ENCODE peak calls at places on chromosome 3, in eight cellular contexts. K is PC-3, B is hepatocyte, G is OCI-LY7, D is MM.1S, M is HCT116, F is neural progenitor cell, U is GM23338. E is an unnamed sample.

GRCh38 chr3:50542177-50543034 is 25.1 kb downstream of the C3orf18 start:
- DNase-seq in F (peak; percentile 77), G (peak; percentile 56), B (peak; percentile 84), M (peak; percentile 41), K (peak; percentile 88), D (peak; percentile 28), U (peak; percentile 88), E (peak; percentile 66)

GRCh38 chr3:138507524-138507923 is 73.1 kb downstream of the ESYT3 start:
- DNase-seq in U (no peak), B (no peak), F (no peak), K (no peak), G (no peak), M (no peak), D (no peak), E (no peak)

GRCh38 chr3:85560088-85560790 is 601.5 kb downstream of the CADM2 start:
- DNase-seq in B (no peak), G (no peak), D (no peak), F (no peak), M (no peak), U (no peak), K (peak; percentile 87), E (peak; percentile 7)

GRCh38 chr3:32113566-32113965 is 7.1 kb downstream of the GPD1L start:
- DNase-seq in F (no peak), K (no peak), B (no peak), D (no peak), U (no peak), G (no peak), M (no peak), E (no peak)

GRCh38 chr3:136193273-136194043 is 2.7 kb downstream of the MSL2 start:
- DNase-seq in B (no peak), G (peak; percentile 35), U (no peak), M (no peak), K (peak; percentile 22), F (no peak), D (peak; percentile 34), E (peak; percentile 38)

GRCh38 chr3:95302044-95302443 is 1239.2 kb downstream of the NSUN3 start:
- DNase-seq in U (no peak), M (no peak), D (no peak), K (peak; percentile 58), B (peak; percentile 51), F (no peak), G (no peak), E (peak; percentile 0)

GRCh38 chr3:18234717-18235335 is 190.3 kb downstream of the SATB1 start:
- DNase-seq in F (no peak), U (peak; percentile 27), B (no peak), M (no peak), D (no peak), K (peak; percentile 71), G (no peak), E (no peak)

GRCh38 chr3:132549169-132549568 is 47.9 kb upstream of the ACKR4 start:
- DNase-seq in B (no peak), D (no peak), G (no peak), F (no peak), U (no peak), K (no peak), M (no peak), E (no peak)

GRCh38 chr3:100503450-100503849 is 11.0 kb downstream of the TMEM45A start:
- DNase-seq in U (no peak), B (no peak), D (no peak), M (no peak), K (no peak), G (no peak), F (no peak), E (peak; percentile 15)

GRCh38 chr3:87997966-87998365 is 60.8 kb downstream of the CGGBP1 start:
- DNase-seq in U (no peak), F (no peak), B (no peak), G (no peak), M (no peak), K (no peak), D (no peak), E (no peak)

GRCh38 chr3:87993566-87993965 is 65.2 kb downstream of the CGGBP1 start:
- DNase-seq in F (no peak), M (no peak), B (no peak), G (no peak), K (no peak), U (no peak), D (no peak), E (no peak)

GRCh38 chr3:88000853-88001252 is 58.0 kb downstream of the CGGBP1 start:
- DNase-seq in K (no peak), B (peak; percentile 35), M (no peak), D (no peak), G (peak; percentile 33), F (peak; percentile 66), U (peak; percentile 74), E (no peak)

GRCh38 chr3:87996845-87997244 is 62.0 kb downstream of the CGGBP1 start:
- DNase-seq in M (no peak), B (no peak), D (no peak), K (no peak), U (no peak), G (no peak), F (no peak), E (no peak)

GRCh38 chr3:87997298-87997697 is 61.5 kb downstream of the CGGBP1 start:
- DNase-seq in K (peak; percentile 20), M (no peak), G (no peak), F (no peak), U (no peak), B (no peak), D (no peak), E (peak; percentile 33)
- TF ChIP-seq EZH2phosphoT487 in K (no peak), M (no peak), G (no peak), F (no peak), U (no peak), B (no peak), D (no peak), E (no peak)

GRCh38 chr3:119778176-119778575 is 3.7 kb upstream of the NR1I2 start:
- DNase-seq in M (no peak), F (no peak), D (no peak), G (no peak), U (no peak), K (no peak), B (no peak), E (no peak)

GRCh38 chr3:119781330-119782198 is at the start of gene NR1I2:
- DNase-seq in G (no peak), K (no peak), B (peak; percentile 33), F (no peak), D (no peak), U (peak; percentile 12), M (no peak), E (no peak)

GRCh38 chr3:119776304-119776703 is 5.6 kb upstream of the NR1I2 start:
- DNase-seq in D (no peak), M (no peak), F (no peak), B (no peak), K (no peak), G (no peak), U (no peak), E (no peak)

GRCh38 chr3:119779731-119780383 is 2.0 kb upstream of the NR1I2 start:
- DNase-seq in U (no peak), K (no peak), D (peak; percentile 43), G (no peak), B (no peak), F (no peak), M (no peak), E (no peak)

DNA sequence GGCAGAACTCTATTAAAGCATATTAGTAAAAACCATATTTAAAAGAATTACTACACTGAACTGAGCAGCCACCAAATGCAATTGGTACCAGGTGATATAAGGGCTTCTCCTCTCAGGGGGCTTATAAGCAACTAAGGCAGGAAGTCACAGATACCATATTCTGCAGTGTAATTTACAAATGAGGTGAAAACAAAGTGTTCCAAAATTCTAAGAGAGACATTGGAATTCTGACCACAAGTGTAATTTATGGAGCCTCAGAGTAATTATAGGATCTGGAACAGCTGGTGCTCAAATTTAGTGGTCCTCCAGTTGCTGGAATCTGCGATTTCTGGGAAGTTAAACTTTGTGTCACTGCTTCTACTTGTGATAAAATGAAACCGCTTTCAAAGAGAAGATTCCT is 3.1 kb upstream of the NR1I2 start:
- DNase-seq in M (no peak), B (no peak), D (no peak), K (no peak), U (no peak), G (no peak), F (no peak), E (no peak)
- TF ChIP-seq EZH2phosphoT487 in M (no peak), B (no peak), D (no peak), K (no peak), U (no peak), G (no peak), F (no peak), E (no peak)

GRCh38 chr3:38155825-38156224 is 9.5 kb upstream of the OXSR1 start:
- DNase-seq in F (no peak), B (no peak), D (no peak), M (no peak), U (no peak), K (no peak), G (no peak), E (no peak)

GRCh38 chr3:38152660-38153059 is 12.7 kb upstream of the OXSR1 start:
- DNase-seq in F (no peak), G (no peak), B (no peak), K (no peak), U (no peak), M (no peak), D (no peak), E (peak; percentile 45)

GRCh38 chr3:38153221-38153620 is 12.1 kb upstream of the OXSR1 start:
- DNase-seq in F (no peak), U (no peak), M (no peak), K (no peak), D (no peak), G (no peak), B (no peak), E (no peak)

GRCh38 chr3:38154625-38155255 is 10.6 kb upstream of the OXSR1 start:
- DNase-seq in G (no peak), U (no peak), F (no peak), K (peak; percentile 87), M (no peak), B (no peak), D (no peak), E (no peak)

DNA sequence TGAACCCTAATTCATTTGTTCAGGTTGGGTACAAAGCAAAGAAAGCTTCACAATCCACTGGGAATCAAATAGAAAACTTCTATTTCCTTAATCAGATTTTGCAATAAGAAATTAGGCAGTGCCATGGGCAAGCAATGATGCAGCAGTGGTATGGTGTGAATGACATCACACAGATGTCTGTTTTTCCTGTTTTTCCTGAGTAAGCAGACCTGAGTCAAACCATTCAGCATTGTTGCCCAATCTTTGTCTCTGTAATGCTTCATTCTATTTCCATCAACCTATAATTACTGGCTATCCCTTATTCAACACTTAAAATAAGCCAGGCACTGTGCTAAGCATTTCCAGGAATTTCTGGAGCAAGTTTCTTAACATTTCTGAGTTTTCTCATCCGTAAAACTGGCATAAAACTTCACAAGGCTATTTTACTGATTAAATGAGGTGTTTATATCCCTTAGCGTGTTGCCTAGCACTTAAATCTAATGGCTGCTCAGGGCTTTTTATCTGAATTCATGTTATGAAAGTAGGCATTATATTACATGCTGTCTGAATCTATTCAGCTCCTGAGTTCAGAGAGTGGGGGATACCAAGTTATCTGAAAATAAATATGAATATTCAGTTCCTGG is 11.2 kb upstream of the OXSR1 start:
- DNase-seq in M (no peak), U (no peak), G (no peak), B (peak; percentile 67), K (peak; percentile 90), F (no peak), D (no peak), E (peak; percentile 96)
- TF ChIP-seq EZH2phosphoT487 in M (no peak), U (no peak), G (no peak), B (no peak), K (no peak), F (no peak), D (no peak), E (no peak)

GRCh38 chr3:34106879-34107278 is 308.4 kb downstream of the PDCD6IP start:
- DNase-seq in D (peak; percentile 28), U (peak; percentile 80), B (peak; percentile 61), F (peak; percentile 70), K (peak; percentile 41), M (peak; percentile 2), G (peak; percentile 61), E (peak; percentile 4)
- TF ChIP-seq EZH2phosphoT487 in D (no peak), U (no peak), B (no peak), F (no peak), K (no peak), M (no peak), G (no peak), E (no peak)

E was measured in GM23248.